ENCODE peak calls at places on chromosomes 6 and 20, in nine cellular contexts. G, F, O, B, R, C, X, M and D are unnamed samples. For H3K4me1, the result is how much of the 10 kb centered on the place peaks cover.

GRCh38 chr6:78505178-78505577 is 362.2 kb upstream of the IRAK1BP1 start:
- DNase-seq in X (no peak), C (no peak), F (no peak), R (no peak), M (no peak), G (no peak), O (no peak), B (no peak), D (no peak)

GRCh38 chr6:36386495-36387439 is 702 bp downstream of the ETV7 start:
- DNase-seq in G (peak), R (peak), M (peak), X (peak), B (peak), F (peak), C (peak), O (peak), D (no peak)

GRCh38 chr6:150600003-150600301 is 267 bp downstream of the PLEKHG1 start:
- DNase-seq in G (no peak), M (no peak), X (no peak), O (no peak), F (no peak), R (no peak), B (no peak), C (no peak), D (no peak)

GRCh38 chr6:150018846-150019580 is 6.3 kb downstream of the RAET1L start:
- DNase-seq in R (no peak), B (no peak), G (no peak), M (no peak), F (no peak), C (no peak), O (peak), X (no peak), D (no peak)

GRCh38 chr20:33832113-33832853 is 21.1 kb downstream of the CHMP4B start:
- DNase-seq in M (no peak), G (peak), F (no peak), X (no peak), B (no peak), C (no peak), R (no peak), O (no peak), D (no peak)

GRCh38 chr6:63527658-63528514 is 44.4 kb upstream of the LOC128125822 start:
- DNase-seq in R (no peak), C (peak), M (no peak), X (peak), F (peak), B (peak), G (peak), O (no peak), D (no peak)

GRCh38 chr6:101401792-101402617 is 8.5 kb downstream of the GRIK2 start:
- DNase-seq in X (no peak), M (peak), R (no peak), C (no peak), G (peak), B (no peak), O (peak), F (peak), D (peak)

GRCh38 chr20:6152777-6153176 is 29.9 kb upstream of the FERMT1 start:
- DNase-seq in F (peak), R (no peak), G (no peak), O (no peak), C (no peak), B (no peak), M (no peak), X (no peak), D (no peak)

GRCh38 chr6:53718597-53719460 is 53.3 kb upstream of the KLHL31 start:
- DNase-seq in R (peak), X (peak), C (no peak), M (peak), O (no peak), G (peak), B (peak), F (peak), D (peak)

DNA sequence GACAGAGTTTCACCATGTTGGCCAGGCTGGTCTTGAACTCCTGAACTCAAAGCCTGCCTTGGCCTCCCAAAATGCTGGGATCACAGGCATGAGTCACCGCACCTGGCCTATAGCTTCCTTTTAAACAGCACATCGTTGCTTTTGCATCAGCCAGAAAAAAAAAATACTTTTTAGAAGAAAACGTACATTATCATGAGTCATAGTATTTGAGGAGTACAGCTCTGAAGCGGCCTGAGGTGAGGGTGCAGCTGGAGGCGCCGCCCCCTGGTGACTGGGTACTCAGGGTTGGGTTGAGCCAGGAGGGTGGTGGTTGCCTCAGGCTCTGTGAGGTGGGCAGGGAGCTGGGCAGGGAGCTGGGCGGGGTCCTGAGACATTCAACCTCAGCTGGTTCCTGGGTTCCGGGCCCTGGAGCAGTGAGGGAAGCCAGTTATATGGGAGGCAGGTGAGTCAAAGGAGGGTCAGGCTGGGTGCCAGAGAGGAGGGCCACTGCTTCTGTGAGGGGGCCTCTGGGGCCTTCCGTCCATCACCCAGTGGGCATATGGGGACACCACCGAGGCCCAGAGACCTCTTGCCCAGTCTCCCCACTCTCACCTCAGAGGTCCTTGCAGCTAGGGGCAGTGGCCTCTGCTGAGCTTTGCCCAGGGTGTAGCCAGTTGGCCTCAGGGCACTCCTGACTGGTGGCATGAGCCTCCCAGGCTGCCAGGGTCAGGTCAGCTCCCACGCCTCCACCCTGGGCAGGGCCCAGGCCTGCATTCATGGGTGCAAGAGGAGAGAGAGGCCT is 11.7 kb upstream of the ID1 start:
- DNase-seq in C (peak), B (peak), X (no peak), O (peak), F (no peak), G (peak), R (no peak), M (no peak), D (no peak)
- H3K4me1 ChIP-seq in C (under half), B (under half), X (under half), O (under half), F (under half), G (under half), R (under half), M (under half), D (under half)

GRCh38 chr6:2961491-2961890 is 9.9 kb downstream of the SERPINB6 start:
- DNase-seq in G (no peak), F (no peak), B (peak), C (no peak), M (no peak), R (no peak), X (no peak), O (no peak), D (no peak)
- H3K4me1 ChIP-seq in G (under half), F (under half), B (under half), C (under half), M (under half), R (under half), X (under half), O (under half), D (under half)

DNA sequence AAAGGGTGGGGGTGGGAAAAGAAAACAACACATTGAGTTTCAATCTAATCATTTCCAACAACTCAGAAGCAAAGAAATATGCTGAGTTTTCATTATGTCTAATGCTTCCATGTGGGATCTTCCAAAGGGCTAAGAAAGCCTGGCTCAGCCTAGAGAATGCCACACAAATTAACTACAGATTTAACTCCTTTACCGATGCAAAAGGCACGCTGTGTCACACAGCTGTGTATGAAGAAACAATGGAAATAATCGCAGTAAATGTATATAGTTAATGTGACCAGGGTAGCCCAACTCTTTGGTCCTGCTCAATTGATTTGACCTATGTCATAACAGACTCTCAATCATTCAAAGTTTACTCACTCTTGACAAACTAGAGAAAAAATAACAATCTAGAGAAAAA is 17.8 kb downstream of the B4GALT5 start:
- DNase-seq in O (no peak), B (no peak), M (no peak), R (no peak), X (no peak), C (no peak), F (no peak), G (no peak), D (no peak)
- H3K4me1 ChIP-seq in O (under half), B (half or more), M (under half), R (under half), X (under half), C (half or more), F (under half), G (under half), D (under half)

GRCh38 chr6:168451805-168452204 is 10.8 kb downstream of the SMOC2 start:
- DNase-seq in B (no peak), O (peak), F (peak), R (no peak), G (no peak), M (peak), X (no peak), C (no peak), D (no peak)
- H3K4me1 ChIP-seq in B (under half), O (under half), F (under half), R (under half), G (under half), M (under half), X (under half), C (under half), D (under half)

GRCh38 chr6:303263-303662 is 11.0 kb downstream of the DUSP22 start:
- DNase-seq in C (no peak), F (no peak), G (no peak), X (no peak), O (no peak), M (no peak), R (no peak), B (no peak), D (no peak)

GRCh38 chr6:301929-302705 is 9.8 kb downstream of the DUSP22 start:
- DNase-seq in B (no peak), F (no peak), X (no peak), G (no peak), C (no peak), O (no peak), M (no peak), R (no peak), D (no peak)

GRCh38 chr6:301526-301925 is 9.2 kb downstream of the DUSP22 start:
- DNase-seq in X (no peak), C (no peak), F (no peak), B (no peak), G (no peak), M (no peak), O (no peak), R (no peak), D (no peak)

GRCh38 chr6:303948-304558 is 11.8 kb downstream of the DUSP22 start:
- DNase-seq in R (no peak), C (no peak), X (no peak), M (no peak), O (peak), G (no peak), B (no peak), F (peak), D (no peak)

GRCh38 chr6:302760-303159 is 10.5 kb downstream of the DUSP22 start:
- DNase-seq in F (no peak), M (no peak), B (no peak), C (no peak), O (no peak), G (no peak), X (no peak), R (no peak), D (no peak)
- H3K4me1 ChIP-seq in F (under half), M (under half), B (under half), C (under half), O (under half), G (under half), X (under half), R (under half), D (under half)

DNA sequence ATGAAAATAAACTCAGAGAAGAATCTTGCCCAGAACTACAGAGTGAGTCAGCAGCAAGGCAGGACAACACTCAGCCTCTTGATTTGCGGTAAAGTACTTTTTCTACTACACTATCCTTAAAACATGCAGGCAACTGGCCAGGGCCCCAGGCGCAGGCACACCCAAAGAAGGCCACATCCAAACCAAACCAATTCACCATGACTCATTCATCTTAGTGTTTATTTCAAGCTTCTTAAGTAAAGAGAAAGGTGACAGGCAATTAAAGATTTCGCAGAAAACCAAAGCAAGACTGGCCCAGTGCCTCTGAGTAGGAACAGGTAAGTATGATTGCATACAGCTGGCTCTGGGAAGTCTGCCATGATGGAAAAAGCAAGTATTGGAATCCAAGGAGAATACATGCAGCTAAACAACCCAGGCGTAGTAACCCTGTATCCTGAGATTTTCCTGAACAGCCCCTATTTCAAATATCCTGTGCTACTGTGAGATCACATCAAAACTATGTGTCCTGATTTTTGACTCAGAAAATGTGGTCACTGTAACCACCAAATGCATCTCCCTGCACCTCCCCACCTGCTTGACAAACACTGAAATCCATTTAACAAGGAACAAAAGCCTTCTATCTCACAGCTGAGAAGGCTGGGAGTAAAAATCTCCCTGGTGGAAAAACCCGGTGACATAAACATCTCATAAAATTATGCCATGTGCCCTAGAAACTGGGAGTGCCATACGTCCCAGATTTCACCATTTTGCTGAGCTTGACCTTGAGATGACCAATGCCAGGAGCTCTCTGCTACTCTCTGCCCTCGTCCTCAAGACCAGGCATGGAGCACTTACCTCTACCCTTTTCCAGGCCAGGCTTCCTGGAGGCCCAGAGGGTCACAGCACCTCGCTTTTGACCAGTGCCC is 12.4 kb downstream of the WFDC3 start:
- DNase-seq in B (peak), C (peak), O (no peak), R (no peak), M (no peak), X (peak), G (peak), F (no peak), D (no peak)
- H3K4me1 ChIP-seq in B (half or more), C (half or more), O (under half), R (under half), M (under half), X (under half), G (under half), F (under half), D (under half)

GRCh38 chr6:131764350-131764749 is 43.5 kb upstream of the ENPP1 start:
- DNase-seq in G (peak), B (no peak), R (no peak), X (no peak), F (no peak), O (no peak), M (no peak), C (no peak), D (no peak)
- H3K4me1 ChIP-seq in G (under half), B (under half), R (under half), X (under half), F (under half), O (under half), M (under half), C (under half), D (under half)

DNA sequence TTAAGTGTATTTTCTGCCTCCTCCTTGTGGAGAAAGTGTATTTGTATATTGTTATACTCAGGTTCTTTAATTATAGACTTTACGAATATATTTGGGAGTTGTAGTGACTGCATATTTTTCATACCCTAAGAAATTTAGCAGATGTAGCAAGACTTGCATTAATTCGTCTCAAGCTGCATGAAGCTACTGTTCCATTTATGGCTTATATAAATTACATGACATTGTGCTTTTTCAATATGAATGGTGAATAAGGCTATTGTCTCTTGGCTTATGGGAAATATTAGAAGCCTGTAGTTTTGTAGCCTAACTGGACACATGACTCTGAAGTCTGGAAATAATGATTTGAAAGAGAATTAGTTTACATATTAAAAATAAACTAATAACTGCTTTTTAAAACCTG is 2.4 kb downstream of the ADGRG6 start:
- DNase-seq in O (no peak), F (no peak), B (peak), R (no peak), G (no peak), C (no peak), X (no peak), M (no peak), D (no peak)
- H3K4me1 ChIP-seq in O (under half), F (under half), B (under half), R (under half), G (under half), C (under half), X (under half), M (under half), D (under half)

GRCh38 chr6:31586596-31586995 is 519 bp downstream of the LST1 start:
- DNase-seq in C (no peak), F (no peak), B (no peak), M (no peak), G (no peak), X (no peak), O (no peak), R (peak), D (no peak)
- H3K4me1 ChIP-seq in C (under half), F (under half), B (under half), M (under half), G (under half), X (under half), O (under half), R (half or more), D (under half)

DNA sequence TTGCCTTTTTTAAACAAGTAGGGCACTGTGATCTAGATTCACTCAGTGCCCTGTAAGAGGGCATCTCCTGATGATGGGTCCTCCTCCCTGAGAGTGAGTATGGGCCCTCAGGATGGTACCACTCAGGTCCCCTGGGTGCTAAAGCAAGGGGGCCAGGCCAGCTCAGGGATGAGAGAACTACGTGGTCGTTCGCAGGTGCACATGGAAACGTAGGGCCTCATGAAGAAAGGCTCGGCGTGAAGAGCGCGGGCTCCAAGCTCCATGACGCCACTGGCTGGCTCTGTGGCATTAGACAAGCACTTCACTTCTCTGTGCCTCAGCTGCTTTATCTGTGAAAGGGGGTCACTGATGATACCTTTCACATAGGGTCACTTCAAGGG is 50.7 kb downstream of the SYNJ2 start:
- DNase-seq in G (no peak), B (no peak), M (no peak), C (no peak), X (no peak), F (no peak), R (no peak), O (no peak), D (no peak)
- H3K4me1 ChIP-seq in G (under half), B (under half), M (under half), C (under half), X (under half), F (under half), R (under half), O (under half), D (under half)